ENCODE peak calls at places on chromosomes 5 and 9, in four cellular contexts. One of them, this sample, is unnamed.

GRCh38 chr9:134236935-134237629 is 72.7 kb upstream of the RNU6ATAC start:
- DNase-seq in right cardiac atrium: no peak
- DNase-seq in PC-9: no peak
- DNase-seq in left ventricle myocardium inferior: no peak
- DNase-seq in this sample: no peak

GRCh38 chr5:42612997-42613396 is 143.6 kb upstream of the CCDC152 start:
- DNase-seq in PC-9: no peak
- DNase-seq in left ventricle myocardium inferior: no peak
- DNase-seq in right cardiac atrium: no peak
- DNase-seq in this sample: no peak

GRCh38 chr5:126377444-126377843 is 45.8 kb upstream of the GRAMD2B start:
- DNase-seq in right cardiac atrium: no peak
- DNase-seq in PC-9: no peak
- DNase-seq in left ventricle myocardium inferior: no peak
- DNase-seq in this sample: no peak

GRCh38 chr5:97383996-97384395 is 200.9 kb upstream of the RIOK2 start:
- DNase-seq in left ventricle myocardium inferior: no peak
- DNase-seq in PC-9: no peak
- DNase-seq in right cardiac atrium: no peak
- DNase-seq in this sample: no peak

GRCh38 chr5:1658665-1659064 is 134.9 kb upstream of the LPCAT1 start:
- DNase-seq in PC-9: no peak
- DNase-seq in right cardiac atrium: no peak
- DNase-seq in left ventricle myocardium inferior: no peak
- DNase-seq in this sample: no peak

GRCh38 chr5:27702339-27702820 is 664.0 kb upstream of the CDH9 start:
- DNase-seq in right cardiac atrium: no peak
- DNase-seq in left ventricle myocardium inferior: no peak
- DNase-seq in PC-9: no peak
- DNase-seq in this sample: no peak

GRCh38 chr5:606061-606460 is 6.1 kb upstream of the CEP72 start:
- DNase-seq in right cardiac atrium: no peak
- DNase-seq in left ventricle myocardium inferior: no peak
- DNase-seq in PC-9: no peak
- DNase-seq in this sample: no peak

GRCh38 chr5:14685757-14686156 is 21.2 kb downstream of the OTULIN start:
- DNase-seq in PC-9: peak
- DNase-seq in right cardiac atrium: no peak
- DNase-seq in left ventricle myocardium inferior: no peak
- DNase-seq in this sample: peak

GRCh38 chr5:142888469-142889085 is 118.4 kb downstream of the ARHGAP26 start:
- DNase-seq in left ventricle myocardium inferior: no peak
- DNase-seq in right cardiac atrium: no peak
- DNase-seq in PC-9: peak
- DNase-seq in this sample: no peak

GRCh38 chr5:32651089-32651488 is 60.0 kb upstream of the NPR3 start:
- DNase-seq in right cardiac atrium: no peak
- DNase-seq in PC-9: no peak
- DNase-seq in left ventricle myocardium inferior: no peak
- DNase-seq in this sample: no peak

GRCh38 chr5:179201986-179202385 is 141.8 kb downstream of the ZNF354C start:
- DNase-seq in PC-9: no peak
- DNase-seq in right cardiac atrium: no peak
- DNase-seq in left ventricle myocardium inferior: no peak
- DNase-seq in this sample: no peak

GRCh38 chr9:113511047-113511521 is 47.6 kb downstream of the RGS3 start:
- DNase-seq in PC-9: no peak
- DNase-seq in left ventricle myocardium inferior: peak
- DNase-seq in right cardiac atrium: no peak
- DNase-seq in this sample: no peak

GRCh38 chr5:42518595-42519067 is 95.4 kb downstream of the GHR start:
- DNase-seq in left ventricle myocardium inferior: no peak
- DNase-seq in PC-9: no peak
- DNase-seq in right cardiac atrium: no peak
- DNase-seq in this sample: no peak

GRCh38 chr5:77367733-77368132 is 124.4 kb downstream of the WDR41 start:
- DNase-seq in PC-9: peak
- DNase-seq in left ventricle myocardium inferior: no peak
- DNase-seq in right cardiac atrium: peak
- DNase-seq in this sample: no peak

GRCh38 chr5:151168602-151169344 is 11.2 kb upstream of the ANXA6 start:
- DNase-seq in PC-9: no peak
- DNase-seq in left ventricle myocardium inferior: no peak
- DNase-seq in right cardiac atrium: no peak
- DNase-seq in this sample: no peak

GRCh38 chr9:128689293-128689770 is 310 bp downstream of the SET start:
- DNase-seq in PC-9: no peak
- DNase-seq in left ventricle myocardium inferior: peak
- DNase-seq in right cardiac atrium: peak
- DNase-seq in this sample: no peak

GRCh38 chr9:76891874-76892273 is 14.0 kb downstream of the PRUNE2 start:
- DNase-seq in PC-9: no peak
- DNase-seq in right cardiac atrium: no peak
- DNase-seq in left ventricle myocardium inferior: no peak
- DNase-seq in this sample: no peak

GRCh38 chr9:137369111-137369787 is 53.7 kb downstream of the EXD3 start:
- DNase-seq in PC-9: no peak
- DNase-seq in right cardiac atrium: no peak
- DNase-seq in left ventricle myocardium inferior: no peak
- DNase-seq in this sample: no peak

GRCh38 chr5:128539038-128539429 is 989 bp upstream of the FBN2 start:
- DNase-seq in left ventricle myocardium inferior: peak
- DNase-seq in PC-9: no peak
- DNase-seq in right cardiac atrium: no peak
- DNase-seq in this sample: peak

GRCh38 chr9:93082841-93083411 is 13.1 kb upstream of the CARD19 start:
- DNase-seq in right cardiac atrium: no peak
- DNase-seq in left ventricle myocardium inferior: no peak
- DNase-seq in PC-9: no peak
- DNase-seq in this sample: no peak

GRCh38 chr5:160165137-160166068 is 46.2 kb upstream of the PWWP2A start:
- DNase-seq in left ventricle myocardium inferior: peak
- DNase-seq in right cardiac atrium: peak
- DNase-seq in PC-9: peak
- DNase-seq in this sample: no peak

GRCh38 chr9:89001917-89002540 is 10.8 kb downstream of the S1PR3 start:
- DNase-seq in right cardiac atrium: no peak
- DNase-seq in left ventricle myocardium inferior: no peak
- DNase-seq in PC-9: no peak
- DNase-seq in this sample: no peak

GRCh38 chr5:9553561-9553960 is 7.7 kb upstream of the SEMA5A start:
- DNase-seq in PC-9: no peak
- DNase-seq in right cardiac atrium: no peak
- DNase-seq in left ventricle myocardium inferior: no peak
- DNase-seq in this sample: no peak

GRCh38 chr5:73376618-73377170 is 71.9 kb downstream of the FOXD1 start:
- DNase-seq in left ventricle myocardium inferior: no peak
- DNase-seq in PC-9: no peak
- DNase-seq in right cardiac atrium: no peak
- DNase-seq in this sample: no peak

GRCh38 chr9:115385383-115386122 is 267.6 kb upstream of the TNC start:
- DNase-seq in left ventricle myocardium inferior: no peak
- DNase-seq in right cardiac atrium: no peak
- DNase-seq in PC-9: no peak
- DNase-seq in this sample: no peak

GRCh38 chr5:73759771-73760170 is 133.8 kb downstream of the ARHGEF28 start:
- DNase-seq in PC-9: no peak
- DNase-seq in left ventricle myocardium inferior: no peak
- DNase-seq in right cardiac atrium: no peak
- DNase-seq in this sample: no peak

GRCh38 chr9:16217933-16218830 is 652.3 kb downstream of the BNC2 start:
- DNase-seq in PC-9: no peak
- DNase-seq in right cardiac atrium: no peak
- DNase-seq in left ventricle myocardium inferior: no peak
- DNase-seq in this sample: no peak

GRCh38 chr9:79731483-79731882 is 159.7 kb downstream of the TLE4 start:
- DNase-seq in left ventricle myocardium inferior: no peak
- DNase-seq in PC-9: no peak
- DNase-seq in right cardiac atrium: no peak
- DNase-seq in this sample: no peak

GRCh38 chr9:12461759-12462158 is 231.4 kb upstream of the TYRP1 start:
- DNase-seq in left ventricle myocardium inferior: no peak
- DNase-seq in PC-9: no peak
- DNase-seq in right cardiac atrium: no peak
- DNase-seq in this sample: no peak
- H3K27ac ChIP-seq in left ventricle myocardium inferior: no peak
- H3K27ac ChIP-seq in PC-9: no peak
- H3K27ac ChIP-seq in right cardiac atrium: no peak
- H3K27ac ChIP-seq in this sample: no peak

GRCh38 chr9:109966643-109967368 is 186.8 kb downstream of the PALM2AKAP2 start:
- DNase-seq in left ventricle myocardium inferior: no peak
- DNase-seq in right cardiac atrium: no peak
- DNase-seq in PC-9: no peak
- DNase-seq in this sample: no peak
- H3K4me3 ChIP-seq in left ventricle myocardium inferior: no peak
- H3K4me3 ChIP-seq in right cardiac atrium: no peak
- H3K4me3 ChIP-seq in PC-9: no peak
- H3K4me3 ChIP-seq in this sample: no peak

DNA sequence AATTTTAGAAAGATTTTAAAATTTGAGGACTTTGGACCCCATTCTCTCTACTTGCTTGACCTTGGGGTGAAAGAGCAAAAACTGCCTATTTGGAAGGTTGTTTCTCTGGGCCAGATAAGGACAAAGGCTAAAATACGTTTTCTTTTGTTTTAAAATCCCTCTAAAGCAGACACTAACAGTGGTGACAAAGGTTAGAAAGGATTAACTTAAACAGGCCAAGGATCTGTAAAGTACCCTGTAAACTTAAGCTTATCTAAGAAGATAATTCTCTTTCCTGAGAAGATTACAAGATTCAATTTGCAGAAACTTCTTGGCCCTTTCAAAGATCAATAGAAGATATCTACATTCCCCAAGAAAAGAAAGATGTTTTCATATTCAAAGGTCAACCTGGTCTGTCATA is 12.1 kb downstream of the TRPM6 start:
- DNase-seq in left ventricle myocardium inferior: no peak
- DNase-seq in PC-9: no peak
- DNase-seq in right cardiac atrium: no peak
- DNase-seq in this sample: no peak
- H3K27ac ChIP-seq in left ventricle myocardium inferior: no peak
- H3K27ac ChIP-seq in PC-9: no peak
- H3K27ac ChIP-seq in right cardiac atrium: no peak
- H3K27ac ChIP-seq in this sample: no peak

GRCh38 chr9:121566401-121567141 is 66.9 kb upstream of the GGTA1 start:
- DNase-seq in PC-9: no peak
- DNase-seq in left ventricle myocardium inferior: peak
- DNase-seq in right cardiac atrium: peak
- DNase-seq in this sample: no peak

GRCh38 chr9:121568101-121568460 is 68.4 kb upstream of the GGTA1 start:
- DNase-seq in right cardiac atrium: peak
- DNase-seq in left ventricle myocardium inferior: peak
- DNase-seq in PC-9: no peak
- DNase-seq in this sample: no peak

GRCh38 chr9:121568541-121569265 is 69.1 kb upstream of the GGTA1 start:
- DNase-seq in left ventricle myocardium inferior: peak
- DNase-seq in right cardiac atrium: peak
- DNase-seq in PC-9: no peak
- DNase-seq in this sample: no peak

GRCh38 chr9:121569266-121569648 is 69.6 kb upstream of the GGTA1 start:
- DNase-seq in right cardiac atrium: no peak
- DNase-seq in left ventricle myocardium inferior: no peak
- DNase-seq in PC-9: no peak
- DNase-seq in this sample: no peak

GRCh38 chr9:121567142-121568100 is 67.8 kb upstream of the GGTA1 start:
- DNase-seq in left ventricle myocardium inferior: peak
- DNase-seq in right cardiac atrium: peak
- DNase-seq in PC-9: no peak
- DNase-seq in this sample: no peak
- H3K4me3 ChIP-seq in left ventricle myocardium inferior: peak
- H3K4me3 ChIP-seq in right cardiac atrium: peak
- H3K4me3 ChIP-seq in PC-9: no peak
- H3K4me3 ChIP-seq in this sample: no peak